ENCODE peak calls at places on chromosomes 2 and 18, in ten cellular contexts. One of them, this sample, is unnamed.

GRCh38 chr2:238908960-238909951 is 61.4 kb downstream of the TWIST2 start:
- DNase-seq in upper lobe of right lung: peak; percentile 64
- DNase-seq in DND-41: no peak
- DNase-seq in endodermal cell: peak; percentile 75
- DNase-seq in SJSA1: no peak
- DNase-seq in body of pancreas: no peak
- DNase-seq in lower lobe of right lung: no peak
- DNase-seq in tibial artery: peak; percentile 76
- DNase-seq in hepatocyte: no peak
- DNase-seq in CD4-positive, alpha-beta memory T cell: no peak
- DNase-seq in this sample: peak; percentile 76

GRCh38 chr2:237833546-237833945 is 25.9 kb upstream of the RAMP1 start:
- DNase-seq in upper lobe of right lung: no peak
- DNase-seq in DND-41: no peak
- DNase-seq in endodermal cell: no peak
- DNase-seq in SJSA1: no peak
- DNase-seq in body of pancreas: no peak
- DNase-seq in lower lobe of right lung: no peak
- DNase-seq in tibial artery: no peak
- DNase-seq in hepatocyte: no peak
- DNase-seq in CD4-positive, alpha-beta memory T cell: no peak
- DNase-seq in this sample: no peak

GRCh38 chr2:189298481-189298880 is 118.9 kb upstream of the COL5A2 start:
- DNase-seq in upper lobe of right lung: no peak
- DNase-seq in DND-41: no peak
- DNase-seq in endodermal cell: no peak
- DNase-seq in SJSA1: no peak
- DNase-seq in body of pancreas: no peak
- DNase-seq in lower lobe of right lung: no peak
- DNase-seq in tibial artery: no peak
- DNase-seq in hepatocyte: no peak
- DNase-seq in CD4-positive, alpha-beta memory T cell: no peak
- DNase-seq in this sample: no peak

GRCh38 chr2:186575302-186575701 is 14.6 kb upstream of the ITGAV start:
- DNase-seq in upper lobe of right lung: no peak
- DNase-seq in DND-41: no peak
- DNase-seq in endodermal cell: no peak
- DNase-seq in SJSA1: peak; percentile 88
- DNase-seq in body of pancreas: peak; percentile 56
- DNase-seq in lower lobe of right lung: no peak
- DNase-seq in tibial artery: peak; percentile 73
- DNase-seq in hepatocyte: peak; percentile 92
- DNase-seq in CD4-positive, alpha-beta memory T cell: no peak
- DNase-seq in this sample: no peak

GRCh38 chr2:110688594-110689091 is 10.8 kb upstream of the BUB1 start:
- DNase-seq in upper lobe of right lung: no peak
- DNase-seq in DND-41: no peak
- DNase-seq in endodermal cell: peak; percentile 86
- DNase-seq in SJSA1: no peak
- DNase-seq in body of pancreas: no peak
- DNase-seq in lower lobe of right lung: no peak
- DNase-seq in tibial artery: no peak
- DNase-seq in hepatocyte: no peak
- DNase-seq in CD4-positive, alpha-beta memory T cell: no peak
- DNase-seq in this sample: no peak

GRCh38 chr2:152743004-152743403 is 24.6 kb downstream of the ARL6IP6 start:
- DNase-seq in upper lobe of right lung: no peak
- DNase-seq in DND-41: no peak
- DNase-seq in endodermal cell: no peak
- DNase-seq in SJSA1: no peak
- DNase-seq in body of pancreas: no peak
- DNase-seq in lower lobe of right lung: no peak
- DNase-seq in tibial artery: no peak
- DNase-seq in hepatocyte: peak; percentile 25
- DNase-seq in CD4-positive, alpha-beta memory T cell: no peak
- DNase-seq in this sample: no peak

GRCh38 chr2:236170678-236171212 is 2.6 kb upstream of the GBX2 start:
- DNase-seq in upper lobe of right lung: peak; percentile 22
- DNase-seq in DND-41: no peak
- DNase-seq in endodermal cell: no peak
- DNase-seq in SJSA1: no peak
- DNase-seq in body of pancreas: no peak
- DNase-seq in lower lobe of right lung: no peak
- DNase-seq in tibial artery: no peak
- DNase-seq in hepatocyte: no peak
- DNase-seq in CD4-positive, alpha-beta memory T cell: no peak
- DNase-seq in this sample: no peak

GRCh38 chr2:234373060-234373459 is 123.8 kb downstream of the ARL4C start:
- DNase-seq in upper lobe of right lung: no peak
- DNase-seq in DND-41: no peak
- DNase-seq in endodermal cell: no peak
- DNase-seq in SJSA1: no peak
- DNase-seq in body of pancreas: no peak
- DNase-seq in lower lobe of right lung: no peak
- DNase-seq in tibial artery: no peak
- DNase-seq in hepatocyte: no peak
- DNase-seq in CD4-positive, alpha-beta memory T cell: peak; percentile 41
- DNase-seq in this sample: no peak

DNA sequence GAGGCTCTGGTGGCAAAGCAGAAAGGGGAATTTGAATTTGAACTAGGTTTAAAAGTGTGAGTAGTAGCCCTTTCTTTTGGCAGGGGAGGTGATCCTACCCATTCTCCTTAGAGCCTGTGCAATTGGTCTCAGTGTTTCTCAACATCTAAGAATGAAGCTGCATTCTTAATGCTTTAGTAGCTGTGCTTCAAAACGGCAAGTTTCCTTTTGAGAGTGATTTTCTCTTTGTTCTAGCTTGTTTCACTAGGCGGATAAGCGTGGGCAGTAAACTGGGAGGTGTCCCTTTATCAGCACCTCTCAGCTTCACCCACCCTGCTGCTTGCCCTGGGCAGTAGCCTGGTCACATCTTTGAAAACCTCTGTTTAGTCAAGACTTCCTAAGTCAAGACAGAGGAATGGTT is 6.7 kb downstream of the CRIM1 start:
- DNase-seq in upper lobe of right lung: no peak
- DNase-seq in DND-41: no peak
- DNase-seq in endodermal cell: no peak
- DNase-seq in SJSA1: no peak
- DNase-seq in body of pancreas: no peak
- DNase-seq in lower lobe of right lung: no peak
- DNase-seq in tibial artery: no peak
- DNase-seq in hepatocyte: no peak
- DNase-seq in CD4-positive, alpha-beta memory T cell: no peak
- DNase-seq in this sample: no peak
- H3K4me1 ChIP-seq in upper lobe of right lung: peaks cover 59% of the 10 kb centered on the region
- H3K4me1 ChIP-seq in DND-41: no peaks in the 10 kb centered on the region
- H3K4me1 ChIP-seq in endodermal cell: peaks cover 18% of the 10 kb centered on the region
- H3K4me1 ChIP-seq in SJSA1: peaks cover 74% of the 10 kb centered on the region
- H3K4me1 ChIP-seq in body of pancreas: peaks cover 30% of the 10 kb centered on the region
- H3K4me1 ChIP-seq in lower lobe of right lung: peaks cover 79% of the 10 kb centered on the region
- H3K4me1 ChIP-seq in tibial artery: peaks cover 85% of the 10 kb centered on the region
- H3K4me1 ChIP-seq in hepatocyte: peaks cover 23% of the 10 kb centered on the region
- H3K4me1 ChIP-seq in CD4-positive, alpha-beta memory T cell: peaks cover 19% of the 10 kb centered on the region
- H3K4me1 ChIP-seq in this sample: no peaks in the 10 kb centered on the region

DNA sequence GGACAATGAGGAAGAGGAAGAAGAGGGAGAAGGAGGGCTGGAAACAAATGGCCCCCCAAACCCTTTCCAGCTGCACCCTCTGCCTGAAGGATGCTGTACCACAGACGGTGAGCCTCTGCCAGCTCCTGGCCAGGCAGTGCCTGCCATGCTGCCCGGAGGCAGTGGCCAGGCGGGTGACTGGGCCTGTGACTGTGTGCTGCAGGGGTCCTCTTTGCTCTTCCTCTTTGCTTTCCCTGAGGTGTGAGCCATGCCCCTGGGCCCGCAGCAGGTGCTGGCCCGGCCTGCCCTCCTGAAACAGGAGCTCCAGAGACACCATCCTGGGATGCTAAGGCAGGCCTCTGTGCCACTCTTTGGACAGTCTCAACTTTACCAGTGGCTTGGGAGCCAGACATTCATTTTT is 28.6 kb downstream of the GREB1 start:
- DNase-seq in upper lobe of right lung: peak; percentile 51
- DNase-seq in DND-41: no peak
- DNase-seq in endodermal cell: peak; percentile 37
- DNase-seq in SJSA1: peak; percentile 23
- DNase-seq in body of pancreas: no peak
- DNase-seq in lower lobe of right lung: no peak
- DNase-seq in tibial artery: peak; percentile 40
- DNase-seq in hepatocyte: no peak
- DNase-seq in CD4-positive, alpha-beta memory T cell: no peak
- DNase-seq in this sample: no peak
- H3K27ac ChIP-seq in upper lobe of right lung: no peak overlapping the region
- H3K27ac ChIP-seq in DND-41: no peak overlapping the region
- H3K27ac ChIP-seq in endodermal cell: no peak overlapping the region
- H3K27ac ChIP-seq in SJSA1: no peak overlapping the region
- H3K27ac ChIP-seq in body of pancreas: no peak overlapping the region
- H3K27ac ChIP-seq in lower lobe of right lung: no peak overlapping the region
- H3K27ac ChIP-seq in tibial artery: no peak overlapping the region
- H3K27ac ChIP-seq in hepatocyte: no peak overlapping the region
- H3K27ac ChIP-seq in CD4-positive, alpha-beta memory T cell: no peak overlapping the region
- H3K27ac ChIP-seq in this sample: no peak overlapping the region

GRCh38 chr18:65526099-65526498 is 224.7 kb upstream of the CDH7 start:
- DNase-seq in upper lobe of right lung: no peak
- DNase-seq in DND-41: no peak
- DNase-seq in endodermal cell: no peak
- DNase-seq in SJSA1: no peak
- DNase-seq in body of pancreas: no peak
- DNase-seq in lower lobe of right lung: no peak
- DNase-seq in tibial artery: no peak
- DNase-seq in hepatocyte: no peak
- DNase-seq in CD4-positive, alpha-beta memory T cell: no peak
- DNase-seq in this sample: no peak

GRCh38 chr18:65522907-65523306 is 227.9 kb upstream of the CDH7 start:
- DNase-seq in upper lobe of right lung: no peak
- DNase-seq in DND-41: no peak
- DNase-seq in endodermal cell: no peak
- DNase-seq in SJSA1: no peak
- DNase-seq in body of pancreas: no peak
- DNase-seq in lower lobe of right lung: no peak
- DNase-seq in tibial artery: no peak
- DNase-seq in hepatocyte: no peak
- DNase-seq in CD4-positive, alpha-beta memory T cell: no peak
- DNase-seq in this sample: no peak

GRCh38 chr18:65527879-65528633 is 222.8 kb upstream of the CDH7 start:
- DNase-seq in upper lobe of right lung: no peak
- DNase-seq in DND-41: no peak
- DNase-seq in endodermal cell: no peak
- DNase-seq in SJSA1: no peak
- DNase-seq in body of pancreas: no peak
- DNase-seq in lower lobe of right lung: no peak
- DNase-seq in tibial artery: no peak
- DNase-seq in hepatocyte: no peak
- DNase-seq in CD4-positive, alpha-beta memory T cell: no peak
- DNase-seq in this sample: no peak

DNA sequence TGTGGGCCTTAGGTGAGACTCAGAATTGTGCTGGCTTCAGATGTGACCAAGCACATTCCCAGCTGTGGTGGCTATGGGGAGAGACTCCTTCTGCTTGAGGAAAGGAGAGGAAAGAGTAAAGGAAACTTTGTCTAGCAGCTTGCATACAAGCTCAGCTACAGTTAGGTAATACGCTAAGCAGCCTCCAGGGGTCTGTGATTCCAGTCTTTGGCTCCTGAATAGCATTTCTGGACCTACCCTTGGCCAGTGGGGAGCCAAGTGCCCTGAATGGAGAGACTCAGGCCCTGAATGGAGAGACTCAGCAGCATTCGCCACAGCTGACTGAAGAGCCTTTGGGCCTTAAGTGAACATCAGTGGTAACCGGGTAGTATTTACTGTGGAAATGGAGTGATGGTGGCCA is 227.4 kb upstream of the CDH7 start:
- DNase-seq in upper lobe of right lung: no peak
- DNase-seq in DND-41: no peak
- DNase-seq in endodermal cell: peak; percentile 81
- DNase-seq in SJSA1: no peak
- DNase-seq in body of pancreas: no peak
- DNase-seq in lower lobe of right lung: no peak
- DNase-seq in tibial artery: no peak
- DNase-seq in hepatocyte: no peak
- DNase-seq in CD4-positive, alpha-beta memory T cell: no peak
- DNase-seq in this sample: no peak
- H3K4me1 ChIP-seq in upper lobe of right lung: no peaks in the 10 kb centered on the region
- H3K4me1 ChIP-seq in DND-41: no peaks in the 10 kb centered on the region
- H3K4me1 ChIP-seq in endodermal cell: no peaks in the 10 kb centered on the region
- H3K4me1 ChIP-seq in SJSA1: no peaks in the 10 kb centered on the region
- H3K4me1 ChIP-seq in body of pancreas: no peaks in the 10 kb centered on the region
- H3K4me1 ChIP-seq in lower lobe of right lung: no peaks in the 10 kb centered on the region
- H3K4me1 ChIP-seq in tibial artery: no peaks in the 10 kb centered on the region
- H3K4me1 ChIP-seq in hepatocyte: no peaks in the 10 kb centered on the region
- H3K4me1 ChIP-seq in CD4-positive, alpha-beta memory T cell: no peaks in the 10 kb centered on the region
- H3K4me1 ChIP-seq in this sample: no peaks in the 10 kb centered on the region

DNA sequence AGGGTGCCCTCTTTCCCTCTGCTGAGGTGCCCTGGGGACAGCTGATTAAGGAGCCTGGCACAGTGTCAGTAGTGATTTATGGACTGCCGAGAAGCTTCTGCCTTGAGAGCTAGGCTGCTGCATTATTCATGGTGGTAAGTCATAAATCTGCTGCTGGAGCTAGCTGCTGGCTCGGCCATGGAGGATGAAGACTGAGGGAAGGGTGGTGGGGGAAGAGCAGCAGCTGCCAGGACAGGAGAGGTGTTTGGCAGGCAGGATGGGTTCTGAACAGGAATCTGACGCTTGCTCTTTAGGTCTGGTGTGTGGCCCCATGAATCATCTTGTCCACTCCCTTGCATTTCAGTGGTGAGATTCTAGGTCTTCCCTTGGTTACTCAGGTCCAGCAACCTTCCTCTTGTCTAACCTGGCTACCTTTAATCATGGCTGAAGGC is 296.3 kb downstream of the DYSF start:
- DNase-seq in upper lobe of right lung: no peak
- DNase-seq in DND-41: no peak
- DNase-seq in endodermal cell: no peak
- DNase-seq in SJSA1: no peak
- DNase-seq in body of pancreas: no peak
- DNase-seq in lower lobe of right lung: no peak
- DNase-seq in tibial artery: no peak
- DNase-seq in hepatocyte: no peak
- DNase-seq in CD4-positive, alpha-beta memory T cell: no peak
- DNase-seq in this sample: no peak
- H3K27ac ChIP-seq in upper lobe of right lung: no peak overlapping the region
- H3K27ac ChIP-seq in DND-41: no peak overlapping the region
- H3K27ac ChIP-seq in endodermal cell: no peak overlapping the region
- H3K27ac ChIP-seq in SJSA1: no peak overlapping the region
- H3K27ac ChIP-seq in body of pancreas: no peak overlapping the region
- H3K27ac ChIP-seq in lower lobe of right lung: no peak overlapping the region
- H3K27ac ChIP-seq in tibial artery: no peak overlapping the region
- H3K27ac ChIP-seq in hepatocyte: no peak overlapping the region
- H3K27ac ChIP-seq in CD4-positive, alpha-beta memory T cell: no peak overlapping the region
- H3K27ac ChIP-seq in this sample: no peak overlapping the region

DNA sequence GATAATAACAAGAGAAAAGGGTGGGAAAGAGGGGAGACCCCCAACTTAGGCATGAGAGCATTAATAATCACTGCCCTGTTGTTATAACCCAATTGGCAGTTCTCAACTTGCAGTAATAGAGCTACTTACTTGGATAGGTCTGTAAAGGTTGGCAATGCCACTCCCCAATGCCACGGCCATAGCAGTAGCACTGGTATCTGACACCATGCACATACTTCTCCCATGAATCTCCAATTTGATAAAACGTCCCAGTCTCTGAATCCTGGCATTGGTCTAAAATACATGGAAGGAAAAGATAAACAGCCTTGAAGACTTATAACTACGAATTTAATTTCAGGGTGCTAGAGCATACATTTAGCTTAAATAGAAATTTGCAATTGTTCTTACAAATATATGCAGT is 16.8 kb downstream of the FN1 start:
- DNase-seq in upper lobe of right lung: no peak
- DNase-seq in DND-41: no peak
- DNase-seq in endodermal cell: no peak
- DNase-seq in SJSA1: no peak
- DNase-seq in body of pancreas: no peak
- DNase-seq in lower lobe of right lung: no peak
- DNase-seq in tibial artery: no peak
- DNase-seq in hepatocyte: no peak
- DNase-seq in CD4-positive, alpha-beta memory T cell: no peak
- DNase-seq in this sample: no peak
- H3K4me1 ChIP-seq in upper lobe of right lung: no peaks in the 10 kb centered on the region
- H3K4me1 ChIP-seq in DND-41: no peaks in the 10 kb centered on the region
- H3K4me1 ChIP-seq in endodermal cell: peaks cover 47% of the 10 kb centered on the region
- H3K4me1 ChIP-seq in SJSA1: peaks cover 6% of the 10 kb centered on the region
- H3K4me1 ChIP-seq in body of pancreas: peaks cover 37% of the 10 kb centered on the region
- H3K4me1 ChIP-seq in lower lobe of right lung: peaks cover 16% of the 10 kb centered on the region
- H3K4me1 ChIP-seq in tibial artery: peaks cover 5% of the 10 kb centered on the region
- H3K4me1 ChIP-seq in hepatocyte: peaks cover 72% of the 10 kb centered on the region
- H3K4me1 ChIP-seq in CD4-positive, alpha-beta memory T cell: no peaks in the 10 kb centered on the region
- H3K4me1 ChIP-seq in this sample: peaks cover 4% of the 10 kb centered on the region

This sample was measured in right atrium auricular region.